ENCODE peak calls at places on chromosome 22, in five cellular contexts. A is GM13976, R is OCI-LY7, G is stomach, O is cardiac muscle cell. Z is an unnamed sample.

GRCh38 chr22:25495286-25495685 is 69.2 kb upstream of the GRK3 start:
- DNase-seq in A (no peak), R (no peak), G (no peak), O (no peak), Z (no peak)

GRCh38 chr22:43435851-43436535 is 24.2 kb downstream of the MPPED1 start:
- DNase-seq in A (no peak), R (no peak), G (peak; percentile 88), O (no peak), Z (no peak)

GRCh38 chr22:17952273-17952801 is 72.0 kb downstream of the MICAL3 start:
- DNase-seq in A (no peak), R (no peak), G (no peak), O (no peak), Z (no peak)

GRCh38 chr22:37601540-37602442 is 6.8 kb upstream of the GGA1 start:
- DNase-seq in A (no peak), R (peak; percentile 65), G (peak; percentile 79), O (peak; percentile 75), Z (no peak)

GRCh38 chr22:17098379-17098819 is 13.6 kb downstream of the IL17RA start:
- DNase-seq in A (peak; percentile 36), R (peak; percentile 31), G (no peak), O (peak; percentile 61), Z (no peak)

GRCh38 chr22:16866167-16866566 is 41.0 kb upstream of the XKR3 start:
- DNase-seq in A (no peak), R (no peak), G (no peak), O (no peak), Z (no peak)

GRCh38 chr22:49197500-49197899 is 630.2 kb downstream of the BRD1 start:
- DNase-seq in A (no peak), R (no peak), G (no peak), O (no peak), Z (no peak)

GRCh38 chr22:22156716-22157499 is 87.7 kb upstream of the VPREB1 start:
- DNase-seq in A (peak; percentile 85), R (peak; percentile 94), G (peak; percentile 61), O (peak; percentile 80), Z (peak; percentile 83)

GRCh38 chr22:31055322-31056159 is 25.6 kb upstream of the SMTN start:
- DNase-seq in A (no peak), R (no peak), G (peak; percentile 94), O (peak; percentile 99), Z (no peak)

GRCh38 chr22:31329453-31330215 is 16.5 kb downstream of the PATZ1 start:
- DNase-seq in A (no peak), R (no peak), G (no peak), O (no peak), Z (no peak)

GRCh38 chr22:37544955-37545702 is 15.2 kb upstream of the CDC42EP1 start:
- DNase-seq in A (peak; percentile 83), R (peak; percentile 46), G (peak; percentile 90), O (peak; percentile 84), Z (no peak)

GRCh38 chr22:31378123-31378522 is 21.3 kb upstream of the DRG1 start:
- DNase-seq in A (no peak), R (no peak), G (no peak), O (peak; percentile 93), Z (no peak)

GRCh38 chr22:49976439-49977175 is 16.0 kb downstream of the PIM3 start:
- DNase-seq in A (peak; percentile 81), R (peak; percentile 44), G (peak; percentile 26), O (no peak), Z (peak; percentile 68)

GRCh38 chr22:49562685-49563249 is 264.9 kb downstream of the BRD1 start:
- DNase-seq in A (no peak), R (no peak), G (no peak), O (no peak), Z (no peak)

GRCh38 chr22:48391171-48391711 is 1436.4 kb downstream of the BRD1 start:
- DNase-seq in A (no peak), R (no peak), G (no peak), O (no peak), Z (no peak)

GRCh38 chr22:27748355-27749168 is 53.0 kb downstream of the MN1 start:
- DNase-seq in A (no peak), R (no peak), G (no peak), O (peak; percentile 81), Z (no peak)

GRCh38 chr22:32789797-32790620 is 11.5 kb upstream of the TIMP3 start:
- DNase-seq in A (no peak), R (no peak), G (no peak), O (no peak), Z (no peak)

GRCh38 chr22:43428005-43428485 is 16.2 kb downstream of the MPPED1 start:
- DNase-seq in A (no peak), R (no peak), G (no peak), O (no peak), Z (no peak)

GRCh38 chr22:31247726-31248125 is 35.6 kb downstream of the LIMK2 start:
- DNase-seq in A (no peak), R (no peak), G (no peak), O (no peak), Z (no peak)

GRCh38 chr22:42500164-42500835 is 19.3 kb downstream of the RRP7A start:
- DNase-seq in A (peak; percentile 100), R (peak; percentile 90), G (peak; percentile 89), O (peak; percentile 85), Z (peak; percentile 35)

GRCh38 chr22:41401781-41402648 is 20.3 kb downstream of the TEF start:
- DNase-seq in A (no peak), R (no peak), G (peak; percentile 95), O (peak; percentile 77), Z (no peak)

GRCh38 chr22:50581031-50581949 is 1.4 kb downstream of the CHKB start:
- DNase-seq in A (no peak), R (no peak), G (no peak), O (no peak), Z (no peak)

GRCh38 chr22:43198936-43199335 is 12.0 kb upstream of the TTLL12 start:
- DNase-seq in A (no peak), R (no peak), G (no peak), O (no peak), Z (no peak)

GRCh38 chr22:50694766-50695420 is 22.3 kb downstream of the SHANK3 start:
- DNase-seq in A (no peak), R (no peak), G (no peak), O (no peak), Z (no peak)

GRCh38 chr22:28759861-28760560 is 12.5 kb upstream of the CCDC117 start:
- DNase-seq in A (no peak), R (peak; percentile 25), G (no peak), O (no peak), Z (no peak)

GRCh38 chr22:29081499-29082236 is 8.8 kb downstream of the KREMEN1 start:
- DNase-seq in A (no peak), R (no peak), G (no peak), O (peak; percentile 44), Z (no peak)

GRCh38 chr22:37996515-37997246 is 12.3 kb upstream of the SOX10 start:
- DNase-seq in A (no peak), R (peak; percentile 33), G (no peak), O (no peak), Z (no peak)

GRCh38 chr22:36237462-36238347 is 1.6 kb downstream of the APOL2 start:
- DNase-seq in A (peak; percentile 52), R (peak; percentile 24), G (no peak), O (peak; percentile 25), Z (no peak)

GRCh38 chr22:36238348-36239149 is 778 bp downstream of the APOL2 start:
- DNase-seq in A (no peak), R (peak; percentile 4), G (no peak), O (peak; percentile 28), Z (no peak)

GRCh38 chr22:36236338-36237319 is 2.7 kb downstream of the APOL2 start:
- DNase-seq in A (no peak), R (no peak), G (no peak), O (no peak), Z (no peak)

GRCh38 chr22:36239150-36239400 is 252 bp downstream of the APOL2 start:
- DNase-seq in A (no peak), R (no peak), G (no peak), O (no peak), Z (no peak)

GRCh38 chr22:36239401-36240171 is at the start of gene APOL2:
- DNase-seq in A (peak; percentile 87), R (peak; percentile 93), G (peak; percentile 90), O (peak; percentile 94), Z (peak; percentile 67)
- TF ChIP-seq CTCF in A (peak; percentile 80), R (peak; percentile 78), G (no peak), O (peak; percentile 80), Z (peak; percentile 73)

DNA sequence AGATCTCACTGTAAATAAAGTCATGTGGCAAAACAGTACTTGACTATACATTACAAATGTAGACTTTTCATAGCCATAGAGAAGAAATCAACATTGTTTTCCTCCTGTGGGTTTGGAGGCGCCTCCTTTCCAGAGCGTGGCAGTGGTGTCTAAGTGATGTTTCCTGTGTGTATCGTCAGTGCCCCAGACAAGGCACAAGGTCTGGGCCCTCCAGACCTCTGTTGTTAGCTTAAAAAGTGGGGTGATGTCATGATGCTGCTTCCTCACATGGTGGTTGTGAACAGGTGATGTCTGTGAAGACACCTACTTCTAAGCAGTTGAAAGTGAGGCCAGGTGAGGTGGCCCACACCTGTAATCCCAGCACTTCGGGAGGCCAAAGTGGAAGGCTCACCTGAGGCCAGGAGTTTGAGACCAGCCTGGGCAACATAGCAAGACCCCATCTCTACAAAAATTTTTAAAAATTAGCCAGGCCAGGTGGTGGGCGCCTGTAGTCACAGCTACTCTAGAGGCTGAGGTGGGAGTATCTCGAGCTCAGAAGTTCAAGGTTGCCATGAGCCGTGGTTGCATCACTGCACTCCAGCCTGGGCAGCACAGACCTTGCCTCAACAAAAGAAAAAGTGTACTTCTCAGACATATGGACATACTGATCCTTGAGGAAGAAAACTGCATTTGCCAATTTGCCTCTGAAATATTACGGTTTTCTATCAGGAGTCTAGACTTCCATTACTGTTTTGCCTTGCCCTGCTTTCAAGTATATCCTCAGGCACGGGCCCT is 15.7 kb downstream of the NUP50 start:
- DNase-seq in A (no peak), R (no peak), G (no peak), O (no peak), Z (no peak)
- TF ChIP-seq CTCF in A (no peak), R (no peak), G (no peak), O (no peak), Z (no peak)

GRCh38 chr22:20021196-20022181 is 579 bp downstream of the TANGO2 start:
- DNase-seq in A (no peak), R (peak; percentile 14), G (peak; percentile 85), O (peak; percentile 17), Z (no peak)
- TF ChIP-seq CTCF in A (no peak), R (no peak), G (no peak), O (no peak), Z (no peak)

GRCh38 chr22:23219317-23219716 is 39.0 kb downstream of the BCR start:
- DNase-seq in A (no peak), R (no peak), G (no peak), O (no peak), Z (no peak)

GRCh38 chr22:23217171-23218052 is 37.1 kb downstream of the BCR start:
- DNase-seq in A (no peak), R (no peak), G (no peak), O (no peak), Z (no peak)

GRCh38 chr22:23219787-23220484 is 39.6 kb downstream of the BCR start:
- DNase-seq in A (peak; percentile 70), R (peak; percentile 91), G (peak; percentile 51), O (peak; percentile 34), Z (peak; percentile 49)

GRCh38 chr22:23218053-23218866 is 38.0 kb downstream of the BCR start:
- DNase-seq in A (no peak), R (no peak), G (no peak), O (no peak), Z (no peak)

DNA sequence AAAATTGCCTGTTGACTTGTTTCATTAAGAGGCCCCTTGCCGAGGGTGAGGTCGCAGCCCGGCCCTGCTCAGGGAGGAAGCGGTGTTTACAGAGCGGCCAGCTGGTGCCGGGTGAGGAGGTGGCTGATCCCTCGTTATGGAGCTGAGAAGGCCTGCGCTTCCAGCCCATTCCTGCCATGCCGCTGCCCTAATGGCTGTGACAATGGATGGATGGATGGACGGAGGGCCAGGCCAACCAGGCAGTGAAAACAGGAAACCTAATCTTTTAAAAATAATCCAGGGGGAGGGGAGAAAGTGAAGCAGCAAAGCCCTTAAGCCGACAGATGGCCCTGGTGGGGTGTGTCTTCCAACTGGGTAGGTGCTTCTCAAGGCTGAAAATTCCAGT is 38.5 kb downstream of the BCR start:
- DNase-seq in A (no peak), R (peak; percentile 66), G (peak; percentile 67), O (peak; percentile 71), Z (no peak)
- TF ChIP-seq CTCF in A (no peak), R (peak; percentile 27), G (no peak), O (no peak), Z (no peak)